ENCODE peak calls at places on chromosomes 13 and 19, in seven cellular contexts. One of them, this sample, is unnamed.
A peak's percentile ranks its signal among the peaks of the same experiment; 100 is the strongest.

GRCh38 chr13:110528371-110528770 is 33.2 kb downstream of the RAB20 start:
- DNase-seq in cardiac fibroblast: peak; percentile 94
- DNase-seq in neural progenitor cell: no peak
- DNase-seq in thoracic aorta: no peak
- DNase-seq in heart right ventricle: no peak
- DNase-seq in lung: no peak
- DNase-seq in lower leg skin: no peak
- DNase-seq in this sample: no peak

GRCh38 chr13:50484472-50485113 is 358.9 kb downstream of the DLEU7 start:
- DNase-seq in cardiac fibroblast: no peak
- DNase-seq in neural progenitor cell: no peak
- DNase-seq in thoracic aorta: no peak
- DNase-seq in heart right ventricle: no peak
- DNase-seq in lung: no peak
- DNase-seq in lower leg skin: no peak
- DNase-seq in this sample: no peak

GRCh38 chr19:49949735-49950589 is 11.0 kb downstream of the SIGLEC11 start:
- DNase-seq in cardiac fibroblast: no peak
- DNase-seq in neural progenitor cell: no peak
- DNase-seq in thoracic aorta: no peak
- DNase-seq in heart right ventricle: no peak
- DNase-seq in lung: no peak
- DNase-seq in lower leg skin: no peak
- DNase-seq in this sample: no peak

GRCh38 chr19:50315773-50316448 is 13.3 kb downstream of the KCNC3 start:
- DNase-seq in cardiac fibroblast: no peak
- DNase-seq in neural progenitor cell: peak; percentile 83
- DNase-seq in thoracic aorta: no peak
- DNase-seq in heart right ventricle: no peak
- DNase-seq in lung: no peak
- DNase-seq in lower leg skin: no peak
- DNase-seq in this sample: no peak

GRCh38 chr13:34416833-34417425 is 525.1 kb upstream of the NBEA start:
- DNase-seq in cardiac fibroblast: peak; percentile 68
- DNase-seq in neural progenitor cell: no peak
- DNase-seq in thoracic aorta: peak; percentile 3
- DNase-seq in heart right ventricle: peak; percentile 74
- DNase-seq in lung: peak; percentile 43
- DNase-seq in lower leg skin: peak; percentile 43
- DNase-seq in this sample: peak; percentile 28

GRCh38 chr13:91346848-91347211 is 657 bp upstream of the MIR17HG start:
- DNase-seq in cardiac fibroblast: peak; percentile 4
- DNase-seq in neural progenitor cell: peak; percentile 51
- DNase-seq in thoracic aorta: no peak
- DNase-seq in heart right ventricle: no peak
- DNase-seq in lung: no peak
- DNase-seq in lower leg skin: no peak
- DNase-seq in this sample: no peak

GRCh38 chr19:19543640-19544039 is 5.6 kb downstream of the CILP2 start:
- DNase-seq in cardiac fibroblast: no peak
- DNase-seq in neural progenitor cell: no peak
- DNase-seq in thoracic aorta: no peak
- DNase-seq in heart right ventricle: no peak
- DNase-seq in lung: no peak
- DNase-seq in lower leg skin: no peak
- DNase-seq in this sample: no peak

GRCh38 chr13:53405616-53406015 is 377.0 kb downstream of the OLFM4 start:
- DNase-seq in cardiac fibroblast: no peak
- DNase-seq in neural progenitor cell: peak; percentile 91
- DNase-seq in thoracic aorta: no peak
- DNase-seq in heart right ventricle: no peak
- DNase-seq in lung: no peak
- DNase-seq in lower leg skin: no peak
- DNase-seq in this sample: no peak

GRCh38 chr13:24365191-24365590 is 55.8 kb downstream of the C1QTNF9 start:
- DNase-seq in cardiac fibroblast: no peak
- DNase-seq in neural progenitor cell: no peak
- DNase-seq in thoracic aorta: no peak
- DNase-seq in heart right ventricle: no peak
- DNase-seq in lung: no peak
- DNase-seq in lower leg skin: peak; percentile 5
- DNase-seq in this sample: no peak

GRCh38 chr13:71759506-71760225 is 107.3 kb downstream of the DACH1 start:
- DNase-seq in cardiac fibroblast: no peak
- DNase-seq in neural progenitor cell: peak; percentile 58
- DNase-seq in thoracic aorta: no peak
- DNase-seq in heart right ventricle: no peak
- DNase-seq in lung: no peak
- DNase-seq in lower leg skin: no peak
- DNase-seq in this sample: no peak

GRCh38 chr19:405138-405965 is 3.6 kb downstream of the C2CD4C start:
- DNase-seq in cardiac fibroblast: no peak
- DNase-seq in neural progenitor cell: no peak
- DNase-seq in thoracic aorta: no peak
- DNase-seq in heart right ventricle: no peak
- DNase-seq in lung: no peak
- DNase-seq in lower leg skin: no peak
- DNase-seq in this sample: no peak

GRCh38 chr19:38168632-38169031 is 55.4 kb downstream of the DPF1 start:
- DNase-seq in cardiac fibroblast: no peak
- DNase-seq in neural progenitor cell: no peak
- DNase-seq in thoracic aorta: no peak
- DNase-seq in heart right ventricle: no peak
- DNase-seq in lung: no peak
- DNase-seq in lower leg skin: no peak
- DNase-seq in this sample: no peak

DNA sequence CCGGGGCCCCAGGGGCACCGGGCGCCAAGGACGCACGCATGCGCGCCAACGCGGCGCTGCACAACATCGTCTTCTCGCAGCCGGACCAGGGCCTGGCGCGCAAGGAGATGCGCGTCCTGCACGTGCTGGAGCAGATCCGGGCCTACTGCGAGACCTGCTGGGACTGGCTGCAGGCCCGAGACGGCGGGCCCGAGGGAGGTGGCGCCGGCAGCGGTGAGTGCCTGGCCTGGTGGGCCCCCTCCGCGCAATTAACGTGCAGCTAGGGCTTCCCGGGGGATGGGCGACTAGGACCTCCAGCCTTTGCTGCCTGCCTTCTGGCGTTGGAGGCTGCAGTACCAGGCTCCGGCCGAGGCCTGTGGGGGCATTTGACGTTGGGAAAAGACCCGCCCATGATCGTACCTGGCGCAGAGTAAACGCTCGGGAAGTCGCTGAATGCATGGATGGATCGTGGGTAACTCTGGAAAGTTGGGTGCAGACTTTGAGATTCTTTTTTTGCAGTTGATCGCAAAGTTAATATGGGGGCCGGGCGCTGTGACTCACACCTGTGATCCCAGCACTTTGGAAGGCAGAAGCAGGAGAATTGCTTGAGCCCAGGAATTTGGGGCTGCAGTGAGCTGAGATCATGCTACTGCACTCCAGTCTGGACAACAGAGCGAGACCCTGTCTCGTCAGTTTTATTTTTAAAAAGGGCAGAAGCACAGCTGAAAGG is 7.3 kb downstream of the APC2 start:
- DNase-seq in cardiac fibroblast: no peak
- DNase-seq in neural progenitor cell: peak; percentile 61
- DNase-seq in thoracic aorta: no peak
- DNase-seq in heart right ventricle: no peak
- DNase-seq in lung: no peak
- DNase-seq in lower leg skin: no peak
- DNase-seq in this sample: no peak
- TF ChIP-seq CTCF in cardiac fibroblast: no peak
- TF ChIP-seq CTCF in neural progenitor cell: peak; percentile 24
- TF ChIP-seq CTCF in thoracic aorta: no peak
- TF ChIP-seq CTCF in heart right ventricle: no peak
- TF ChIP-seq CTCF in lung: no peak
- TF ChIP-seq CTCF in lower leg skin: no peak
- TF ChIP-seq CTCF in this sample: no peak

DNA sequence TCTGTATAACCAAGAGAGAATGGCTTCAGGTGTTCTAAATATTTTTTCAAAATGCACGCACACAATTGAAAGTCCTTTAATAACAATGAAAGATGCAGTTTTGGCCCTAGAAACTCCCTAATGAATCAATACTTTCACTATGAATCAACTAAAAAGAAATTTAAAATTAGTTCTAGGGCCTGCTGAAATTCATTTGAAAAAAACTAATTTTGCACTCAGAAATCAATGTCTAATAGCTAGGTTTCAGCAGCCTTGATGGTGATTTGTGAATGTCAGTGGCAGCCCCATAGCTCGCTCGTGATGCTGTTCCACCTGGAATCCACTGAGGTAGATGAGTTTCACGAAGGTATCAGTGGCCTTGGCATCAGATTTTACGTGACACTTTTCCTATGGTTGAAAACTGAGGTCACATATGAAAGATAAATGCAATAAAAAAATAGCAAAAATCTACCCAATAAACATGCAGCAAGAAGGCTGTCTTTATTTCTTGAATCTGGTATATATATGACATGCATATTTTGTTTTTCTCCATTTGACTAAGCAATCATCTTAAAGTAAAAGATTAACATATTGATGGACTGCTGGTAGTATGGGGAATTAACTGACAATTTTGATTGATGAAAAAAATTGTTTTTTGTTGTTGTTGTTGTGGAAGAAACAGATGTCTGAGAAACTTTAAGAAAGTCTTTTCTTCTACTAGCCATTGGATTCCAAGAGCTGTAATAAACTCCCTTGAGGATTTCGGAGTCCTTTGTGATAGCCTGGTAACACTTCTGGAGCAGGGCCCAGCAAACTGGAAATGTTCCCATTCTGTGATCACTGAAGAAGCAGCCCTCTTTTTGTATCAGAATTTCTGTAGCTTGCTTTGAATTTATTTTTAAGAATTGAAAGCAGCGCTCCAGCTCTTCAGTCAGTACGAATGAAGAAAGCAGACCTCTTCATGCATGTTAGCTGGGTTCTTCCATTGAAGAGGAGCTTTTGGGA is 141.2 kb downstream of the AKAP11 start:
- DNase-seq in cardiac fibroblast: peak; percentile 55
- DNase-seq in neural progenitor cell: no peak
- DNase-seq in thoracic aorta: no peak
- DNase-seq in heart right ventricle: no peak
- DNase-seq in lung: no peak
- DNase-seq in lower leg skin: no peak
- DNase-seq in this sample: no peak
- H3K4me3 ChIP-seq in cardiac fibroblast: no peak overlapping the region
- H3K4me3 ChIP-seq in neural progenitor cell: no peak overlapping the region
- H3K4me3 ChIP-seq in thoracic aorta: no peak overlapping the region
- H3K4me3 ChIP-seq in heart right ventricle: no peak overlapping the region
- H3K4me3 ChIP-seq in lung: no peak overlapping the region
- H3K4me3 ChIP-seq in lower leg skin: no peak overlapping the region
- H3K4me3 ChIP-seq in this sample: no peak overlapping the region

GRCh38 chr19:54172764-54173699 is at the start of gene TMC4:
- DNase-seq in cardiac fibroblast: peak; percentile 63
- DNase-seq in neural progenitor cell: no peak
- DNase-seq in thoracic aorta: no peak
- DNase-seq in heart right ventricle: peak; percentile 54
- DNase-seq in lung: peak; percentile 76
- DNase-seq in lower leg skin: no peak
- DNase-seq in this sample: no peak
- TF ChIP-seq CTCF in cardiac fibroblast: no peak
- TF ChIP-seq CTCF in neural progenitor cell: no peak
- TF ChIP-seq CTCF in thoracic aorta: no peak
- TF ChIP-seq CTCF in heart right ventricle: no peak
- TF ChIP-seq CTCF in lung: no peak
- TF ChIP-seq CTCF in lower leg skin: no peak
- TF ChIP-seq CTCF in this sample: no peak

DNA sequence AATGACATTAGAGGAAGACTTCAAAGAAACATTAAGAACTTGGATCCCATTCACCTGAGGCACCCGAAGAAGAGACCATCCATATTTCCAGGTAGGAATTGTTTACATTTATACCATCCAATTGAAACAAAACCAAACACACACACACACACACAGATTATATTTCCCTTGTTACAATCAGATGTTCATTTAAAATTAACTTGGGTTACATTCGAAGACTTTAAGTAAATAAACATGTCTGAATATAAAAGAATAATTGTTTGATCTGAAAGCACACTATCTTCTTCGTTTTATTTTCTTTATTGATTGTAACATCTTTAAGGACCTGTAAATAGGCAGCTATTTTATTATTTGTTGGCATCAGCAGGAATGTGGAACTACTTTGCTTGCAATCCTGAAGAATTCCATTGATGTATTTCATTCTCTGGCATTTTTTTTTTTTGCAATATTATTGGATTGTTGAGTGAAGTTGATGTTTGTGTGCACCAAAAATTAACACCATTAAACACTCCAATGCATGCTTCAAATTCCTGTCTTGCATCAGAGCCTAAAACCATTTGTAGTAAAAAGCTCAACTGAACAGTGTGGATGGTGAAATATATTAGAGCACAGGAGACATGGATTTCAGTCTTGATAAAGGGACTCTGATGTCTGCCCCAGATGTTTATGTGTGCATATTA is 85.3 kb upstream of the FRY start:
- DNase-seq in cardiac fibroblast: peak; percentile 27
- DNase-seq in neural progenitor cell: no peak
- DNase-seq in thoracic aorta: no peak
- DNase-seq in heart right ventricle: no peak
- DNase-seq in lung: no peak
- DNase-seq in lower leg skin: no peak
- DNase-seq in this sample: no peak
- H3K4me3 ChIP-seq in cardiac fibroblast: no peak overlapping the region
- H3K4me3 ChIP-seq in neural progenitor cell: no peak overlapping the region
- H3K4me3 ChIP-seq in thoracic aorta: no peak overlapping the region
- H3K4me3 ChIP-seq in heart right ventricle: peak overlapping the region; percentile 3
- H3K4me3 ChIP-seq in lung: no peak overlapping the region
- H3K4me3 ChIP-seq in lower leg skin: no peak overlapping the region
- H3K4me3 ChIP-seq in this sample: no peak overlapping the region

This sample was measured in astrocyte of the cerebellum.